ENCODE peak calls at places on chromosomes 6 and 20, in four cellular contexts. L is neural crest cell, S is right cardiac atrium, N is AG08396. C is an unnamed sample.

GRCh38 chr6:106731843-106732160 is 102.4 kb downstream of the QRSL1 start:
- DNase-seq in S (no peak), L (no peak), N (no peak), C (no peak)

GRCh38 chr6:20188630-20189075 is 23.6 kb downstream of the MBOAT1 start:
- DNase-seq in S (no peak), L (no peak), N (no peak), C (no peak)

GRCh38 chr6:127464881-127465459 is 5.8 kb upstream of the KIAA0408 start:
- DNase-seq in S (peak), L (peak), N (peak), C (peak)

GRCh38 chr20:6122111-6122872 is 538 bp downstream of the FERMT1 start:
- DNase-seq in L (no peak), N (peak), S (no peak), C (peak)

GRCh38 chr20:4113996-4114603 is 98.7 kb upstream of the RNF24 start:
- DNase-seq in L (no peak), N (no peak), S (no peak), C (no peak)

GRCh38 chr6:111361648-111362047 is 121.4 kb downstream of the REV3L start:
- DNase-seq in N (peak), L (peak), S (peak), C (peak)

GRCh38 chr6:92534109-92534508 is 885.2 kb downstream of the EPHA7 start:
- DNase-seq in S (no peak), L (no peak), N (no peak), C (no peak)

GRCh38 chr20:25321262-25321831 is 69.3 kb downstream of the ABHD12 start:
- DNase-seq in N (no peak), L (no peak), S (no peak), C (no peak)

GRCh38 chr6:156359912-156360311 is 417.3 kb upstream of the ARID1B start:
- DNase-seq in S (no peak), N (no peak), L (no peak), C (peak)

GRCh38 chr6:111282564-111282963 is 195.3 kb downstream of the SLC16A10 start:
- DNase-seq in L (no peak), N (no peak), S (no peak), C (no peak)

GRCh38 chr6:84773431-84774173 is 9.2 kb upstream of the TBX18 start:
- DNase-seq in L (peak), N (no peak), S (peak), C (peak)

GRCh38 chr20:5100684-5101347 is 18.9 kb downstream of the PCNA start:
- DNase-seq in L (peak), S (peak), N (peak), C (peak)

GRCh38 chr20:17448071-17448470 is 83.1 kb downstream of the BFSP1 start:
- DNase-seq in N (no peak), L (no peak), S (no peak), C (no peak)

GRCh38 chr6:17233531-17233930 is 47.6 kb upstream of the RBM24 start:
- DNase-seq in N (no peak), L (no peak), S (no peak), C (peak)

GRCh38 chr6:148203970-148204369 is 138.7 kb upstream of the SASH1 start:
- DNase-seq in S (no peak), N (peak), L (no peak), C (peak)